ENCODE peak calls at places on chromosome 10, in nine cellular contexts. One of them, this sample, is unnamed.

GRCh38 chr10:6597478-6597877 is 17.4 kb upstream of the PRKCQ start:
- DNase-seq in fibroblast of mammary gland: no peak
- DNase-seq in cardiac fibroblast: no peak
- DNase-seq in cardiac muscle cell: no peak
- DNase-seq in adipocyte: no peak
- DNase-seq in IMR-90: no peak
- DNase-seq in stomach: no peak
- DNase-seq in CD8-positive, alpha-beta memory T cell: no peak
- DNase-seq in BJ: no peak
- DNase-seq in this sample: no peak

GRCh38 chr10:76033457-76034196 is 602.2 kb downstream of the LRMDA start:
- DNase-seq in cardiac fibroblast: peak
- DNase-seq in CD8-positive, alpha-beta memory T cell: no peak
- DNase-seq in cardiac muscle cell: no peak
- DNase-seq in BJ: no peak
- DNase-seq in IMR-90: peak
- DNase-seq in stomach: peak
- DNase-seq in fibroblast of mammary gland: peak
- DNase-seq in adipocyte: no peak
- DNase-seq in this sample: peak

GRCh38 chr10:89783406-89783805 is 82.0 kb downstream of the KIF20B start:
- DNase-seq in BJ: peak
- DNase-seq in CD8-positive, alpha-beta memory T cell: no peak
- DNase-seq in IMR-90: peak
- DNase-seq in cardiac fibroblast: peak
- DNase-seq in adipocyte: peak
- DNase-seq in stomach: no peak
- DNase-seq in fibroblast of mammary gland: no peak
- DNase-seq in cardiac muscle cell: peak
- DNase-seq in this sample: no peak

GRCh38 chr10:98338318-98338717 is 70.3 kb upstream of the LOXL4 start:
- DNase-seq in CD8-positive, alpha-beta memory T cell: no peak
- DNase-seq in cardiac muscle cell: peak
- DNase-seq in stomach: no peak
- DNase-seq in cardiac fibroblast: peak
- DNase-seq in fibroblast of mammary gland: peak
- DNase-seq in BJ: no peak
- DNase-seq in adipocyte: peak
- DNase-seq in IMR-90: peak
- DNase-seq in this sample: peak

GRCh38 chr10:20302033-20302432 is 485.8 kb downstream of the PLXDC2 start:
- DNase-seq in BJ: no peak
- DNase-seq in cardiac muscle cell: no peak
- DNase-seq in IMR-90: no peak
- DNase-seq in fibroblast of mammary gland: no peak
- DNase-seq in CD8-positive, alpha-beta memory T cell: no peak
- DNase-seq in cardiac fibroblast: no peak
- DNase-seq in stomach: no peak
- DNase-seq in adipocyte: no peak
- DNase-seq in this sample: peak

GRCh38 chr10:24952146-24952700 is at the start of gene PRTFDC1:
- DNase-seq in IMR-90: no peak
- DNase-seq in cardiac muscle cell: peak
- DNase-seq in stomach: peak
- DNase-seq in cardiac fibroblast: peak
- DNase-seq in fibroblast of mammary gland: no peak
- DNase-seq in CD8-positive, alpha-beta memory T cell: no peak
- DNase-seq in BJ: no peak
- DNase-seq in adipocyte: peak
- DNase-seq in this sample: no peak

GRCh38 chr10:44961931-44962750 is 2.5 kb downstream of the RASSF4 start:
- DNase-seq in IMR-90: no peak
- DNase-seq in fibroblast of mammary gland: no peak
- DNase-seq in cardiac muscle cell: no peak
- DNase-seq in stomach: no peak
- DNase-seq in cardiac fibroblast: no peak
- DNase-seq in adipocyte: no peak
- DNase-seq in CD8-positive, alpha-beta memory T cell: no peak
- DNase-seq in BJ: no peak
- DNase-seq in this sample: no peak

GRCh38 chr10:90993340-90993739 is 72.5 kb upstream of the ANKRD1 start:
- DNase-seq in stomach: no peak
- DNase-seq in cardiac fibroblast: peak
- DNase-seq in cardiac muscle cell: no peak
- DNase-seq in adipocyte: peak
- DNase-seq in CD8-positive, alpha-beta memory T cell: no peak
- DNase-seq in fibroblast of mammary gland: peak
- DNase-seq in BJ: no peak
- DNase-seq in IMR-90: no peak
- DNase-seq in this sample: no peak

GRCh38 chr10:22620140-22620857 is 94.1 kb downstream of the PIP4K2A start:
- DNase-seq in IMR-90: peak
- DNase-seq in CD8-positive, alpha-beta memory T cell: no peak
- DNase-seq in cardiac fibroblast: peak
- DNase-seq in cardiac muscle cell: peak
- DNase-seq in BJ: peak
- DNase-seq in adipocyte: peak
- DNase-seq in fibroblast of mammary gland: peak
- DNase-seq in stomach: peak
- DNase-seq in this sample: peak

GRCh38 chr10:22505923-22506685 is 160.8 kb downstream of the SPAG6 start:
- DNase-seq in CD8-positive, alpha-beta memory T cell: peak
- DNase-seq in stomach: peak
- DNase-seq in cardiac muscle cell: peak
- DNase-seq in fibroblast of mammary gland: peak
- DNase-seq in BJ: no peak
- DNase-seq in IMR-90: no peak
- DNase-seq in cardiac fibroblast: no peak
- DNase-seq in adipocyte: no peak
- DNase-seq in this sample: no peak

GRCh38 chr10:121113906-121114305 is 262.7 kb downstream of the WDR11 start:
- DNase-seq in stomach: no peak
- DNase-seq in cardiac fibroblast: no peak
- DNase-seq in adipocyte: no peak
- DNase-seq in fibroblast of mammary gland: no peak
- DNase-seq in CD8-positive, alpha-beta memory T cell: no peak
- DNase-seq in IMR-90: no peak
- DNase-seq in cardiac muscle cell: no peak
- DNase-seq in BJ: no peak
- DNase-seq in this sample: no peak

GRCh38 chr10:83023647-83024046 is 1115.7 kb upstream of the GHITM start:
- DNase-seq in BJ: no peak
- DNase-seq in stomach: no peak
- DNase-seq in IMR-90: no peak
- DNase-seq in CD8-positive, alpha-beta memory T cell: no peak
- DNase-seq in adipocyte: peak
- DNase-seq in cardiac muscle cell: no peak
- DNase-seq in fibroblast of mammary gland: no peak
- DNase-seq in cardiac fibroblast: peak
- DNase-seq in this sample: peak

GRCh38 chr10:117165557-117166419 is 27.7 kb upstream of the VAX1 start:
- DNase-seq in fibroblast of mammary gland: peak
- DNase-seq in stomach: no peak
- DNase-seq in cardiac fibroblast: peak
- DNase-seq in cardiac muscle cell: peak
- DNase-seq in adipocyte: peak
- DNase-seq in IMR-90: peak
- DNase-seq in BJ: no peak
- DNase-seq in CD8-positive, alpha-beta memory T cell: no peak
- DNase-seq in this sample: no peak

GRCh38 chr10:110857265-110858158 is 14.2 kb upstream of the PDCD4 start:
- DNase-seq in fibroblast of mammary gland: peak
- DNase-seq in cardiac fibroblast: peak
- DNase-seq in BJ: no peak
- DNase-seq in stomach: peak
- DNase-seq in IMR-90: peak
- DNase-seq in adipocyte: no peak
- DNase-seq in CD8-positive, alpha-beta memory T cell: no peak
- DNase-seq in cardiac muscle cell: peak
- DNase-seq in this sample: peak

GRCh38 chr10:103232772-103233488 is 12.8 kb upstream of the RPEL1 start:
- DNase-seq in cardiac muscle cell: peak
- DNase-seq in BJ: no peak
- DNase-seq in fibroblast of mammary gland: peak
- DNase-seq in stomach: no peak
- DNase-seq in IMR-90: peak
- DNase-seq in CD8-positive, alpha-beta memory T cell: no peak
- DNase-seq in adipocyte: peak
- DNase-seq in cardiac fibroblast: peak
- DNase-seq in this sample: peak

GRCh38 chr10:114791768-114792167 is 29.8 kb upstream of the FHIP2A start:
- DNase-seq in IMR-90: no peak
- DNase-seq in adipocyte: no peak
- DNase-seq in CD8-positive, alpha-beta memory T cell: no peak
- DNase-seq in fibroblast of mammary gland: no peak
- DNase-seq in cardiac fibroblast: no peak
- DNase-seq in cardiac muscle cell: no peak
- DNase-seq in stomach: no peak
- DNase-seq in BJ: no peak
- DNase-seq in this sample: no peak

GRCh38 chr10:23338155-23338828 is 6.3 kb downstream of the C10orf67 start:
- DNase-seq in cardiac fibroblast: peak
- DNase-seq in adipocyte: no peak
- DNase-seq in stomach: no peak
- DNase-seq in IMR-90: peak
- DNase-seq in fibroblast of mammary gland: peak
- DNase-seq in BJ: no peak
- DNase-seq in cardiac muscle cell: peak
- DNase-seq in CD8-positive, alpha-beta memory T cell: no peak
- DNase-seq in this sample: peak

GRCh38 chr10:69056129-69056528 is 31.8 kb upstream of the SRGN start:
- DNase-seq in fibroblast of mammary gland: peak
- DNase-seq in CD8-positive, alpha-beta memory T cell: no peak
- DNase-seq in cardiac fibroblast: no peak
- DNase-seq in BJ: no peak
- DNase-seq in cardiac muscle cell: no peak
- DNase-seq in adipocyte: no peak
- DNase-seq in IMR-90: no peak
- DNase-seq in stomach: no peak
- DNase-seq in this sample: no peak

GRCh38 chr10:28130267-28130666 is 131.4 kb upstream of the ODAD2 start:
- DNase-seq in adipocyte: peak
- DNase-seq in cardiac fibroblast: peak
- DNase-seq in cardiac muscle cell: peak
- DNase-seq in fibroblast of mammary gland: peak
- DNase-seq in BJ: peak
- DNase-seq in CD8-positive, alpha-beta memory T cell: no peak
- DNase-seq in IMR-90: peak
- DNase-seq in stomach: no peak
- DNase-seq in this sample: peak

GRCh38 chr10:114172776-114173555 is 1.0 kb downstream of the CCDC186 start:
- DNase-seq in cardiac fibroblast: peak
- DNase-seq in BJ: no peak
- DNase-seq in stomach: no peak
- DNase-seq in fibroblast of mammary gland: no peak
- DNase-seq in adipocyte: no peak
- DNase-seq in CD8-positive, alpha-beta memory T cell: no peak
- DNase-seq in IMR-90: no peak
- DNase-seq in cardiac muscle cell: no peak
- DNase-seq in this sample: peak

DNA sequence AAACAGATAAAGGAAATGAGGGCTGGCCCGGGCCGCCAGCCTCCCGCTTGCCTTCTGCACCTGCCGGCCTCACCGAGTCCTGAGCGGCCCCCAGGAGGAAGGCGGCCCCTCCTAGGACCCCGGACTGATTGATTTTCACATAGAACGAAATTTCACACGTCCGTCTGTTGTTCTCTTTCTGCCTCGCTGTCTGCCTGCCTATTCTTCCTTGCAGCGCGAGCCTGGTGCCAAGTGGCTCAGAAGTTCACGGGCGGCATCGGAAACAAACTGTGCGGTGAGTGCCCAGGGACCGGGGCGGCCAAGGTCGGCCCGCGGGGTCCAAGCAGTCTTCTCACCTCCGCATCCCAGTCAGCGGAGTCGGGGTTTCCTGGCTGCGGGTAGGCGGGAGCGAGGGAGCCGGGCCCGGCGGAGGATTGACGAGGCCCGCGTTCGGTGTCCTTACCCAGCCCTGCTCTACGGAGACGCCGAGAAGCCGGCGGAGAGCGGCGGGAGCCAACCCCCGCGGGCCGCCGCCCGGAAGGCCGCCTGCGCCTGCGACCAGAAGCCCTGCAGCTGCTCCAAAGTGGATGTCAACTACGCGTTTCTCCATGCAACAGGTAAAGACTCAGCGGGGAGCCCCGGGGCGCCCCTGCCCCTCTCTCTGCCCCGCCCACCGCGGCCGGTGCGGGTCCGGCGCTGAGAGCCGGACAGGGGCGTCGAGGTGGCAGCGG is 977 bp downstream of the GAD2 start:
- DNase-seq in stomach: no peak
- DNase-seq in BJ: no peak
- DNase-seq in cardiac muscle cell: no peak
- DNase-seq in CD8-positive, alpha-beta memory T cell: no peak
- DNase-seq in cardiac fibroblast: no peak
- DNase-seq in IMR-90: no peak
- DNase-seq in adipocyte: no peak
- DNase-seq in fibroblast of mammary gland: no peak
- DNase-seq in this sample: no peak
- H3K4me3 ChIP-seq in stomach: peak
- H3K4me3 ChIP-seq in BJ: no peak
- H3K4me3 ChIP-seq in cardiac muscle cell: peak
- H3K4me3 ChIP-seq in CD8-positive, alpha-beta memory T cell: no peak
- H3K4me3 ChIP-seq in cardiac fibroblast: no peak
- H3K4me3 ChIP-seq in IMR-90: no peak
- H3K4me3 ChIP-seq in adipocyte: no peak
- H3K4me3 ChIP-seq in fibroblast of mammary gland: no peak
- H3K4me3 ChIP-seq in this sample: no peak

GRCh38 chr10:131897297-131897899 is 3.4 kb upstream of the PPP2R2D start:
- DNase-seq in adipocyte: no peak
- DNase-seq in cardiac fibroblast: no peak
- DNase-seq in cardiac muscle cell: peak
- DNase-seq in IMR-90: no peak
- DNase-seq in BJ: no peak
- DNase-seq in stomach: no peak
- DNase-seq in CD8-positive, alpha-beta memory T cell: no peak
- DNase-seq in fibroblast of mammary gland: no peak
- DNase-seq in this sample: no peak
- H3K4me3 ChIP-seq in adipocyte: no peak
- H3K4me3 ChIP-seq in cardiac fibroblast: no peak
- H3K4me3 ChIP-seq in cardiac muscle cell: no peak
- H3K4me3 ChIP-seq in IMR-90: no peak
- H3K4me3 ChIP-seq in BJ: no peak
- H3K4me3 ChIP-seq in stomach: no peak
- H3K4me3 ChIP-seq in CD8-positive, alpha-beta memory T cell: no peak
- H3K4me3 ChIP-seq in fibroblast of mammary gland: no peak
- H3K4me3 ChIP-seq in this sample: no peak

GRCh38 chr10:70771311-70772194 is 13.6 kb downstream of the TBATA start:
- DNase-seq in cardiac fibroblast: no peak
- DNase-seq in stomach: peak
- DNase-seq in adipocyte: no peak
- DNase-seq in IMR-90: no peak
- DNase-seq in BJ: no peak
- DNase-seq in fibroblast of mammary gland: no peak
- DNase-seq in CD8-positive, alpha-beta memory T cell: no peak
- DNase-seq in cardiac muscle cell: no peak
- DNase-seq in this sample: no peak
- H3K4me3 ChIP-seq in cardiac fibroblast: no peak
- H3K4me3 ChIP-seq in stomach: no peak
- H3K4me3 ChIP-seq in adipocyte: no peak
- H3K4me3 ChIP-seq in IMR-90: no peak
- H3K4me3 ChIP-seq in BJ: no peak
- H3K4me3 ChIP-seq in fibroblast of mammary gland: no peak
- H3K4me3 ChIP-seq in CD8-positive, alpha-beta memory T cell: no peak
- H3K4me3 ChIP-seq in cardiac muscle cell: no peak
- H3K4me3 ChIP-seq in this sample: no peak

GRCh38 chr10:79350407-79351154 is 3.3 kb downstream of the PPIF start:
- DNase-seq in cardiac fibroblast: no peak
- DNase-seq in fibroblast of mammary gland: no peak
- DNase-seq in IMR-90: no peak
- DNase-seq in adipocyte: no peak
- DNase-seq in CD8-positive, alpha-beta memory T cell: no peak
- DNase-seq in stomach: no peak
- DNase-seq in BJ: no peak
- DNase-seq in cardiac muscle cell: no peak
- DNase-seq in this sample: no peak
- H3K4me3 ChIP-seq in cardiac fibroblast: no peak
- H3K4me3 ChIP-seq in fibroblast of mammary gland: no peak
- H3K4me3 ChIP-seq in IMR-90: no peak
- H3K4me3 ChIP-seq in adipocyte: no peak
- H3K4me3 ChIP-seq in CD8-positive, alpha-beta memory T cell: no peak
- H3K4me3 ChIP-seq in stomach: no peak
- H3K4me3 ChIP-seq in BJ: no peak
- H3K4me3 ChIP-seq in cardiac muscle cell: no peak
- H3K4me3 ChIP-seq in this sample: no peak

This sample was measured in bronchial epithelial cell.